ENCODE peak calls at places on chromosomes 13 and 19, in nine cellular contexts. E, R, L, O, V, F, I, Q and H are unnamed samples.

GRCh38 chr19:51810228-51810627 is 15.3 kb downstream of the FPR3 start:
- DNase-seq in L (no peak), Q (no peak), I (no peak), F (no peak), R (no peak), V (no peak), E (no peak), O (no peak), H (peak; percentile 72)

GRCh38 chr13:54859827-54860226 is 1831.2 kb downstream of the OLFM4 start:
- DNase-seq in F (no peak), O (no peak), Q (no peak), R (no peak), L (no peak), V (no peak), E (no peak), I (no peak), H (peak; percentile 2)

GRCh38 chr19:50042363-50043024 is 16.7 kb downstream of the ZNF473 start:
- DNase-seq in Q (no peak), F (no peak), V (no peak), O (no peak), E (no peak), R (no peak), I (no peak), L (no peak), H (no peak)

GRCh38 chr13:22486490-22486889 is 694.3 kb upstream of the SGCG start:
- DNase-seq in F (no peak), V (no peak), E (no peak), O (no peak), R (no peak), Q (no peak), L (no peak), I (no peak), H (no peak)

GRCh38 chr13:98105929-98106336 is 37.0 kb upstream of the FARP1 start:
- DNase-seq in L (no peak), I (no peak), R (no peak), O (no peak), E (no peak), Q (no peak), V (no peak), F (no peak), H (no peak)

GRCh38 chr19:12763100-12763499 is 11.5 kb downstream of the BEST2 start:
- DNase-seq in V (no peak), F (no peak), L (no peak), R (no peak), I (no peak), E (no peak), Q (no peak), O (no peak), H (no peak)

GRCh38 chr19:48772503-48772953 is 17.2 kb downstream of the FGF21 start:
- DNase-seq in F (no peak), R (no peak), L (no peak), O (no peak), V (peak; percentile 54), Q (no peak), I (no peak), E (no peak), H (no peak)

GRCh38 chr19:10419646-10420443 is 493 bp upstream of the PDE4A start:
- DNase-seq in E (no peak), L (peak; percentile 70), I (no peak), V (peak; percentile 25), R (no peak), O (peak; percentile 73), F (no peak), Q (peak; percentile 54), H (peak; percentile 58)

GRCh38 chr13:114065926-114066774 is 66.3 kb downstream of the RASA3 start:
- DNase-seq in O (peak; percentile 66), R (no peak), L (peak; percentile 52), V (no peak), E (no peak), I (no peak), F (no peak), Q (no peak), H (no peak)

GRCh38 chr19:50817941-50818858 is 5.4 kb downstream of the KLK1 start:
- DNase-seq in O (peak; percentile 82), Q (peak; percentile 30), L (peak; percentile 48), I (no peak), V (no peak), R (no peak), E (peak; percentile 68), F (no peak), H (peak; percentile 52)

GRCh38 chr19:48683349-48683748 is 10.5 kb upstream of the NTN5 start:
- DNase-seq in F (no peak), Q (no peak), I (no peak), O (peak; percentile 38), V (peak; percentile 22), R (peak; percentile 30), E (no peak), L (no peak), H (no peak)

GRCh38 chr19:19643158-19644053 is at the start of gene GMIP:
- DNase-seq in I (peak; percentile 83), F (peak; percentile 64), L (peak; percentile 88), E (peak; percentile 39), O (peak; percentile 92), V (peak; percentile 31), Q (peak; percentile 79), R (peak; percentile 85), H (peak; percentile 77)

GRCh38 chr19:52369463-52370340 is at the start of gene ZNF880:
- DNase-seq in V (peak; percentile 91), I (peak; percentile 59), Q (peak; percentile 84), E (peak; percentile 87), R (peak; percentile 94), F (peak; percentile 51), L (peak; percentile 92), O (peak; percentile 96), H (peak; percentile 73)

GRCh38 chr13:79440958-79441553 is 35.0 kb upstream of the RBM26 start:
- DNase-seq in L (no peak), O (no peak), V (no peak), F (no peak), Q (no peak), E (no peak), R (no peak), I (no peak), H (no peak)

GRCh38 chr19:3586124-3586626 is 897 bp downstream of the GIPC3 start:
- DNase-seq in V (no peak), I (no peak), L (peak; percentile 41), E (no peak), O (peak; percentile 63), Q (no peak), R (peak; percentile 51), F (no peak), H (no peak)

GRCh38 chr19:15265849-15266248 is 33.6 kb upstream of the EPHX3 start:
- DNase-seq in L (no peak), O (no peak), V (peak; percentile 97), R (no peak), I (no peak), Q (no peak), F (no peak), E (peak; percentile 18), H (peak; percentile 97)

GRCh38 chr19:50661087-50661486 is 11.8 kb downstream of the C19orf81 start:
- DNase-seq in F (no peak), E (no peak), I (no peak), V (no peak), O (no peak), L (no peak), R (no peak), Q (no peak), H (no peak)

GRCh38 chr13:27113436-27113835 is 58.2 kb downstream of the USP12 start:
- DNase-seq in E (no peak), I (no peak), O (no peak), Q (no peak), R (no peak), L (no peak), V (no peak), F (no peak), H (no peak)

GRCh38 chr19:31992750-31993149 is 352.7 kb upstream of the ZNF507 start:
- DNase-seq in R (no peak), I (no peak), L (no peak), Q (no peak), E (no peak), O (no peak), F (no peak), V (no peak), H (no peak)